ENCODE peak calls at places on chromosomes 4 and X, in four cellular contexts. One of them, this sample, is unnamed. For H3K36me3, the result is how much of the 10 kb centered on the place peaks cover.

GRCh38 chr4:160872491-160872890 is 1291.3 kb downstream of the FSTL5 start:
- DNase-seq in ascending aorta: no peak
- DNase-seq in GM23248: no peak
- DNase-seq in ovary: no peak
- DNase-seq in this sample: no peak

GRCh38 chrX:34578237-34578636 is 78.8 kb downstream of the TMEM47 start:
- DNase-seq in GM23248: peak
- DNase-seq in ascending aorta: no peak
- DNase-seq in ovary: no peak
- DNase-seq in this sample: no peak

GRCh38 chrX:13661735-13662536 is 9.0 kb downstream of the TCEANC start:
- DNase-seq in GM23248: peak
- DNase-seq in ovary: no peak
- DNase-seq in ascending aorta: no peak
- DNase-seq in this sample: no peak

GRCh38 chr4:100913685-100914084 is 395.9 kb upstream of the EMCN start:
- DNase-seq in ovary: no peak
- DNase-seq in ascending aorta: no peak
- DNase-seq in GM23248: no peak
- DNase-seq in this sample: peak

GRCh38 chr4:85406185-85406584 is 68.8 kb upstream of the ARHGAP24 start:
- DNase-seq in ascending aorta: no peak
- DNase-seq in GM23248: no peak
- DNase-seq in ovary: no peak
- DNase-seq in this sample: no peak

GRCh38 chr4:8594097-8595038 is 1.8 kb downstream of the CPZ start:
- DNase-seq in ovary: peak
- DNase-seq in GM23248: peak
- DNase-seq in ascending aorta: no peak
- DNase-seq in this sample: no peak

GRCh38 chr4:2416564-2417195 is 1.8 kb downstream of the ZFYVE28 start:
- DNase-seq in ovary: no peak
- DNase-seq in GM23248: peak
- DNase-seq in ascending aorta: no peak
- DNase-seq in this sample: no peak

GRCh38 chrX:2187352-2188115 is 313.2 kb downstream of the DHRSX start:
- DNase-seq in ovary: no peak
- DNase-seq in GM23248: no peak
- DNase-seq in ascending aorta: no peak
- DNase-seq in this sample: no peak

GRCh38 chr4:5992171-5993062 is 25.8 kb downstream of the C4orf50 start:
- DNase-seq in ovary: no peak
- DNase-seq in ascending aorta: peak
- DNase-seq in GM23248: no peak
- DNase-seq in this sample: no peak

GRCh38 chr4:150127757-150128156 is 49.5 kb downstream of the DCLK2 start:
- DNase-seq in GM23248: no peak
- DNase-seq in ascending aorta: no peak
- DNase-seq in ovary: no peak
- DNase-seq in this sample: no peak

GRCh38 chr4:150130953-150131352 is 52.7 kb downstream of the DCLK2 start:
- DNase-seq in ovary: no peak
- DNase-seq in GM23248: peak
- DNase-seq in ascending aorta: peak
- DNase-seq in this sample: no peak

GRCh38 chr4:150133605-150134004 is 55.4 kb downstream of the DCLK2 start:
- DNase-seq in ovary: no peak
- DNase-seq in ascending aorta: no peak
- DNase-seq in GM23248: no peak
- DNase-seq in this sample: no peak

GRCh38 chr4:150135134-150135773 is 57.0 kb downstream of the DCLK2 start:
- DNase-seq in GM23248: peak
- DNase-seq in ovary: no peak
- DNase-seq in ascending aorta: no peak
- DNase-seq in this sample: no peak

GRCh38 chr4:150131581-150132228 is 53.5 kb downstream of the DCLK2 start:
- DNase-seq in ascending aorta: no peak
- DNase-seq in GM23248: peak
- DNase-seq in ovary: no peak
- DNase-seq in this sample: no peak
- H3K27ac ChIP-seq in ascending aorta: no peak
- H3K27ac ChIP-seq in GM23248: peak
- H3K27ac ChIP-seq in ovary: no peak
- H3K27ac ChIP-seq in this sample: no peak

GRCh38 chrX:115639481-115639880 is 78.5 kb downstream of the PLS3 start:
- DNase-seq in ovary: no peak
- DNase-seq in GM23248: no peak
- DNase-seq in ascending aorta: no peak
- DNase-seq in this sample: no peak
- H3K36me3 ChIP-seq in ovary: under half
- H3K36me3 ChIP-seq in GM23248: under half
- H3K36me3 ChIP-seq in ascending aorta: under half
- H3K36me3 ChIP-seq in this sample: under half

GRCh38 chrX:69506617-69507499 is 2.7 kb downstream of the NALF2 start:
- DNase-seq in GM23248: peak
- DNase-seq in ovary: no peak
- DNase-seq in ascending aorta: no peak
- DNase-seq in this sample: no peak
- H3K4me3 ChIP-seq in GM23248: no peak
- H3K4me3 ChIP-seq in ovary: no peak
- H3K4me3 ChIP-seq in ascending aorta: no peak
- H3K4me3 ChIP-seq in this sample: no peak

DNA sequence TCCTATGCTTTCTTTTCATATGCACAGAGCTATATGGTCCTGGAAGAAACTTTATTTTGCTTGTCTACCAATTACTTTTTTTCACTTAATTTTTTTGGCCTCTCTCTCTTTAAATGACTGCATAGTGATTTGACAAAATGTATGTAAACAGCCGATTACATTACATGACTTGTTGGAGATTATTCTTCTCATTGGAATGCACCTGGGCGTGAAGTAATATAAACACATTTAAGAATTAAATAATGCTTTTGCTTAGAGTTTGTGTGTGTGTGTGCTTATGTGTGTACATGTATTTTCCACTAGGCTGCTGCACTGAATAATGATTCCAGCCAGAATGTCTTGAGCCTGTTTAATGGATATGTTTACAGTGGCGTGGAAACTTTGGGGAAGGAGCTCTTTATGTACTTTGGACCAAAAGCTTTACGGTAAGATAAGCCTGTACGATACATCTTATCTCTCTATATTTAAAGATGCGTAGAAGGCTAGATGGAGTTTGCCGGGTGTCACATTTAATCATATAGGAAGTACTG is 12.5 kb downstream of the NEIL3 start:
- DNase-seq in GM23248: no peak
- DNase-seq in ovary: no peak
- DNase-seq in ascending aorta: no peak
- DNase-seq in this sample: no peak
- H3K27ac ChIP-seq in GM23248: no peak
- H3K27ac ChIP-seq in ovary: no peak
- H3K27ac ChIP-seq in ascending aorta: no peak
- H3K27ac ChIP-seq in this sample: no peak

DNA sequence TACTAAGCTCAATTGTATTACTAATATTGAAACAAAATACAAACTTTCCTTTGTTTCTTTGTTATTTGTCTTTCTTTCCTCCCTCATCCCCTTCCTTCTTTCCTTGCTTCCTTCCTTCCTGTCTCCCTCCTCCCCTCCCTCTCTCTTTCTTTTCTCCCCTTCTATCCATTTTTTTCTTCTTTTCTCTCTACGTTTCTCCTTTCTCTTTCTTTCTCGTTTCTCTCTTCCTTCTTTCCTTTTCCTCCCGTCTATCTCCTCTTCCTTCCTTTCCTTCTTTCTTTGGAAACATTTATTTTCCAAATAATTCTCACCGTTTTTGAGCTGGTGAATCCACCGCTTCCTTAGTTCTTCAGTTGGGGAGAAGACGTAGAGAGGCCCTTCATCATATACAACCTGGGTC is 16.3 kb downstream of the BTK start:
- DNase-seq in ovary: no peak
- DNase-seq in GM23248: no peak
- DNase-seq in ascending aorta: no peak
- DNase-seq in this sample: no peak
- H3K36me3 ChIP-seq in ovary: under half
- H3K36me3 ChIP-seq in GM23248: under half
- H3K36me3 ChIP-seq in ascending aorta: under half
- H3K36me3 ChIP-seq in this sample: under half